ENCODE peak calls at places on chromosomes 11 and 22, in ten cellular contexts. O is activated CD8-positive, alpha-beta memory T cell treated with anti-CD3 and anti-CD28 coated beads, Interleukin-2, amount 50 U/mL, for 48 hours; R is neural progenitor cell; F is renal cortical epithelial cell; N is RWPE1; E is ELR; C is GM04504; P is stimulated activated CD8-positive, alpha-beta memory T cell treated with anti-CD3 and anti-CD28 coated beads, Interleukin-7, amount 100 ng/mL, for 1 hour; K is HT-29; Y is stimulated activated CD4-positive, alpha-beta T cell treated with anti-CD3 and anti-CD28 coated beads, Interleukin-1b, Interleukin-23, amount 100 ng/mL, for 1 hour. I is an unnamed sample.

GRCh38 chr11:34633990-34634725 is 13.3 kb downstream of the EHF start:
- DNase-seq in O (no peak), R (no peak), F (peak), N (no peak), E (peak), C (no peak), P (no peak), K (peak), Y (no peak), I (no peak)

GRCh38 chr22:36136475-36136874 is 24.1 kb downstream of the APOL3 start:
- DNase-seq in O (no peak), R (no peak), F (peak), N (no peak), E (peak), C (no peak), P (no peak), K (no peak), Y (no peak), I (no peak)

GRCh38 chr11:129061466-129062194 is 119.0 kb upstream of the TP53AIP1 start:
- DNase-seq in O (no peak), R (no peak), F (peak), N (peak), E (peak), C (peak), P (no peak), K (peak), Y (no peak), I (no peak)

GRCh38 chr11:84316866-84317560 is 1030.8 kb upstream of the CCDC90B start:
- DNase-seq in O (no peak), R (peak), F (peak), N (peak), E (no peak), C (peak), P (no peak), K (no peak), Y (no peak), I (no peak)

GRCh38 chr11:10674991-10675440 is 18.5 kb downstream of the IRAG1 start:
- DNase-seq in O (no peak), R (no peak), F (no peak), N (no peak), E (no peak), C (no peak), P (no peak), K (no peak), Y (no peak), I (no peak)

GRCh38 chr11:118161786-118162185 is 9.2 kb upstream of the SCN4B start:
- DNase-seq in O (no peak), R (no peak), F (no peak), N (no peak), E (no peak), C (no peak), P (no peak), K (no peak), Y (no peak), I (no peak)

GRCh38 chr11:112231952-112232351 is 5.7 kb downstream of the PTS start:
- DNase-seq in O (no peak), R (no peak), F (no peak), N (no peak), E (no peak), C (no peak), P (no peak), K (no peak), Y (no peak), I (no peak)

GRCh38 chr11:64853709-64854108 is 9.3 kb upstream of the CDC42BPG start:
- DNase-seq in O (no peak), R (no peak), F (no peak), N (no peak), E (no peak), C (no peak), P (no peak), K (no peak), Y (no peak), I (no peak)

GRCh38 chr22:37561209-37562048 is 1.1 kb downstream of the CDC42EP1 start:
- DNase-seq in O (peak), R (peak), F (peak), N (peak), E (peak), C (peak), P (peak), K (peak), Y (peak), I (no peak)

GRCh38 chr11:16806791-16807190 is 68.3 kb downstream of the C11orf58 start:
- DNase-seq in O (no peak), R (no peak), F (no peak), N (peak), E (no peak), C (no peak), P (no peak), K (no peak), Y (no peak), I (no peak)

GRCh38 chr22:33073989-33074391 is 15.8 kb upstream of the SYN3 start:
- DNase-seq in O (no peak), R (no peak), F (no peak), N (peak), E (peak), C (no peak), P (no peak), K (no peak), Y (no peak), I (no peak)

GRCh38 chr11:110587972-110588371 is 124.3 kb downstream of the ARHGAP20 start:
- DNase-seq in O (no peak), R (no peak), F (no peak), N (no peak), E (no peak), C (no peak), P (no peak), K (no peak), Y (no peak), I (no peak)

GRCh38 chr11:119085523-119085878 is 820 bp downstream of the HMBS start:
- DNase-seq in O (peak), R (peak), F (no peak), N (no peak), E (peak), C (no peak), P (no peak), K (no peak), Y (no peak), I (no peak)

I was measured in cerebellar nuclear complex.